ENCODE peak calls at places on chromosome 20, in nine cellular contexts. M is CD8-positive, alpha-beta T cell; X is heart right ventricle; K is astrocyte of the cerebellum; H is PC-3; R is fibroblast of the aortic adventitia; I is fibroblast of mammary gland; V is foreskin fibroblast; Q is retinal pigment epithelial cell. L is an unnamed sample.

GRCh38 chr20:4998160-4998651 is 3.1 kb downstream of the SLC23A2 start:
- DNase-seq in V (no peak), R (no peak), H (peak), K (no peak), M (no peak), X (no peak), I (no peak), Q (no peak), L (no peak)

GRCh38 chr20:17856024-17856564 is 112.5 kb downstream of the SNX5 start:
- DNase-seq in K (no peak), R (no peak), H (peak), M (no peak), I (no peak), V (no peak), Q (no peak), X (no peak), L (no peak)

GRCh38 chr20:57251949-57252348 is 14.5 kb downstream of the BMP7 start:
- DNase-seq in I (no peak), X (no peak), M (no peak), H (no peak), K (no peak), V (no peak), Q (no peak), R (no peak), L (no peak)

GRCh38 chr20:63908008-63908682 is 13.2 kb downstream of the DNAJC5 start:
- DNase-seq in X (no peak), I (no peak), M (no peak), Q (no peak), R (no peak), K (no peak), V (no peak), H (no peak), L (no peak)

GRCh38 chr20:4973330-4974097 is 27.8 kb downstream of the SLC23A2 start:
- DNase-seq in I (peak), V (peak), X (peak), M (peak), Q (no peak), H (no peak), R (peak), K (no peak), L (peak)

GRCh38 chr20:64205611-64206026 is 41.4 kb downstream of the MYT1 start:
- DNase-seq in M (no peak), H (no peak), I (no peak), X (no peak), Q (no peak), R (no peak), V (no peak), K (no peak), L (no peak)

GRCh38 chr20:49319204-49319809 is 41.5 kb upstream of the ZNFX1 start:
- DNase-seq in V (no peak), K (no peak), H (no peak), X (no peak), I (no peak), M (no peak), R (no peak), Q (no peak), L (no peak)

GRCh38 chr20:58992911-58993310 is 11.9 kb downstream of the NELFCD start:
- DNase-seq in H (no peak), V (no peak), M (no peak), R (no peak), X (no peak), K (no peak), I (no peak), Q (no peak), L (no peak)

GRCh38 chr20:41618807-41619294 is 674 bp upstream of the CHD6 start:
- DNase-seq in H (no peak), M (no peak), R (no peak), I (peak), K (no peak), Q (no peak), V (peak), X (no peak), L (no peak)

GRCh38 chr20:48932375-48932941 is 10.9 kb downstream of the ARFGEF2 start:
- DNase-seq in V (peak), M (no peak), R (no peak), I (no peak), Q (no peak), X (no peak), H (no peak), K (no peak), L (peak)

GRCh38 chr20:32596681-32597252 is 11.6 kb upstream of the NOL4L start:
- DNase-seq in Q (no peak), K (no peak), V (no peak), M (no peak), I (no peak), R (no peak), H (no peak), X (no peak), L (no peak)

GRCh38 chr20:63734946-63735858 is 1.3 kb upstream of the LIME1 start:
- DNase-seq in X (no peak), R (no peak), K (no peak), M (no peak), I (no peak), Q (no peak), V (no peak), H (no peak), L (no peak)

GRCh38 chr20:54103067-54103761 is 32.8 kb upstream of the BCAS1 start:
- DNase-seq in I (peak), V (peak), M (peak), R (peak), Q (no peak), X (peak), K (peak), H (peak), L (peak)

GRCh38 chr20:20215976-20216727 is 151.8 kb upstream of the INSM1 start:
- DNase-seq in R (no peak), V (no peak), Q (no peak), M (no peak), X (no peak), K (no peak), H (no peak), I (no peak), L (no peak)

GRCh38 chr20:32600681-32601237 is 15.6 kb upstream of the NOL4L start:
- DNase-seq in M (no peak), H (no peak), K (no peak), X (no peak), I (no peak), V (no peak), R (no peak), Q (no peak), L (peak)

GRCh38 chr20:39876974-39877615 is 811.9 kb downstream of the MAFB start:
- DNase-seq in X (no peak), M (no peak), V (no peak), K (no peak), H (no peak), R (no peak), Q (no peak), I (no peak), L (no peak)

GRCh38 chr20:62710886-62711702 is 2.5 kb downstream of the NTSR1 start:
- DNase-seq in R (no peak), H (peak), X (peak), K (no peak), V (peak), M (no peak), Q (no peak), I (no peak), L (no peak)

DNA sequence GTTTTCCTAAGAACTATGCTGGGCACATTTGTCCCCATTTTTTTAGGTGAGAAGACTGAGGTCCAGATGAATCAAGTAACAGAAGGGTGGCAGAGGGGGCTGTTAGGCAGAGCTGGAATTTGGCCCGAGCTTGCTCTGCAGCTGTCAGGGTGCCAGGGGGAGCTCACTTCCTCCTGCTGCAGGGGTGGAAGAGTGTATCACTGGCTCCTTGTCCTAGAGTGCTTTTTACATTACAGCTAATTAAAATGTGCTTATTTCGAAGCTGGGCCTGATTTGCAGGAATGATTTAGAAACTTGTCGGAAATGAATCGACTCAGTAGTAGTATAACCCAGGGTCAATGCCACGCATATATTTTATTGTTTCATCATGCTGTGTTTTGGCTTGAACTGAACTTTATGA is 11.1 kb downstream of the TOX2 start:
- DNase-seq in X (peak), V (peak), Q (no peak), I (peak), R (peak), K (no peak), H (peak), M (peak), L (peak)
- TF ChIP-seq CTCF in X (no peak), V (no peak), Q (no peak), I (no peak), R (no peak), K (no peak), H (peak), M (no peak), L (no peak)

GRCh38 chr20:22567944-22568871 is 16.2 kb downstream of the FOXA2 start:
- DNase-seq in X (no peak), I (no peak), Q (no peak), M (no peak), R (no peak), V (no peak), H (no peak), K (no peak), L (no peak)
- H3K4me3 ChIP-seq in X (no peak), I (no peak), Q (no peak), M (no peak), R (no peak), V (no peak), H (no peak), K (no peak), L (no peak)

DNA sequence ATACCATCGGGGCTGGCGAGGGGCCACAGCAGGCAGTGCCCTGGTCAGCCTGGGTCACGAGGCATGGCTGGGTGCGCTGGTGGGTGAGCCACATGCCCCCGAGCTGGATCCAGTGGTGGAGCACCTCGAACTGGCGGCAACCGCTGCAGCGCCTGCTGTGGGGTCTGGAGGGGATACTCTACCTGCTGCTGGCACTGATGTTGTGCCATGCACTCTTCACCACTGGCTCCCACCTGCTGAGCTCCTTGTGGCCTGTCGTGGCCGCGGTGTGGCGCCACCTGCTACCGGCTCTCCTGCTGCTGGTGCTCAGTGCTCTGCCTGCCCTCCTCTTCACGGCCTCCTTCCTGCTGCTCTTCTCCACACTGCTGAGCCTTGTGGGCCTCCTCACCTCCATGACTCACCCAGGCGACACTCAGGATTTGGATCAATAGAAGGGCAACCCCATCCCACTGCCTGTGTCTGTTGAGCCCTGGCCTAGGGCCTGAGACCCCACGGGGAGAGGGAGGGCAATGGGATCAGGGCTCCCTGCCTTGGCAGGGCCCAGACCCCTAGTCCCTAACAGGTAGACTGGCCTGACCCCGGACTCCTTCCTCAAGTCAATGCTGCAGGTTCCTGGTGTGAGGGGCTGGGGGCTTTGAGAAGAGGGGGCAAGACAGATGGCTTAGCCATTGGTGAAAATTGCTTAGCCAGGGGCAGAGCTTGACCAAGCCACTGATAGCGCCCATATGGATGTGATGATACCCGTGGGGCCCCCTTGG is 598 bp downstream of the TMEM239 start:
- DNase-seq in Q (no peak), H (no peak), R (no peak), I (no peak), V (no peak), K (no peak), M (peak), X (no peak), L (no peak)
- TF ChIP-seq CTCF in Q (peak), H (no peak), R (no peak), I (no peak), V (no peak), K (no peak), M (no peak), X (no peak), L (no peak)

DNA sequence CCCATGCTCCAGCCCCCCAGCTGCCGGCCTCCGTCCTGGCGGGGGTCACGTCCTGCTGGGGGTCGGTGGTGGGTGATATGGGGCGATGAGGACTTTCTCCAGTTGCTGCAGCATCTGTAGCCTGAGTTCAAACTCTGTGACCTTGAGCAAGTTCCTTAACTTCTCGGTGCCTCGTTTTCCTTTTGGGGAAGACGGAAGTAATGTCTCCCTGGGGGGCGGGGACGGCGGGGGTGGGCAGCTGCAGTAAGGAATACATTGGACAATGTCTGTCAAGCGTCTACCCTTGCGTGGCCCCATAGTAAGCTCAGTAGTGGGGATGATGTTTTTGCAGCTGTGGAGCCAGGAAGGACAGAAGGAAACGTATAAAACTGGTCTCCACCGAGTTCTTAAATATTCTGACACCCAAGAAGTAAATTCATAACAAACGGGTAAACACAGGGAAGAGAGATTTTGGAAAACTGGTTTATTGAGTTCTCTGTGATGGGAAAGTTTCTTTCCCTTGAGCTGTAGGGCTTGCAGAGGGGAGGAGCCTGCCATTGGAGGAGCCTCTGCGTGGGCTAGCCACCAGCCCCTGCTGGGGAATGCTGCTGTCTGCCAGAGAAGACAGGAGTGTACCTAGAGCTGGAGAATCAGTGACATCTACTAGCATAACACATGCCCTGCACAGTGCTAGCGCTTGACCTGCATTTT is 1.0 kb upstream of the ACSS1 start:
- DNase-seq in V (peak), K (no peak), H (peak), R (no peak), M (no peak), Q (no peak), I (no peak), X (no peak), L (no peak)
- H3K4me3 ChIP-seq in V (peak), K (peak), H (peak), R (peak), M (peak), Q (no peak), I (peak), X (peak), L (peak)

GRCh38 chr20:51525241-51526104 is 17.0 kb downstream of the NFATC2 start:
- DNase-seq in K (no peak), V (no peak), Q (no peak), M (peak), R (no peak), X (no peak), H (no peak), I (no peak), L (no peak)
- TF ChIP-seq CTCF in K (no peak), V (no peak), Q (no peak), M (no peak), R (no peak), X (no peak), H (no peak), I (no peak), L (no peak)

DNA sequence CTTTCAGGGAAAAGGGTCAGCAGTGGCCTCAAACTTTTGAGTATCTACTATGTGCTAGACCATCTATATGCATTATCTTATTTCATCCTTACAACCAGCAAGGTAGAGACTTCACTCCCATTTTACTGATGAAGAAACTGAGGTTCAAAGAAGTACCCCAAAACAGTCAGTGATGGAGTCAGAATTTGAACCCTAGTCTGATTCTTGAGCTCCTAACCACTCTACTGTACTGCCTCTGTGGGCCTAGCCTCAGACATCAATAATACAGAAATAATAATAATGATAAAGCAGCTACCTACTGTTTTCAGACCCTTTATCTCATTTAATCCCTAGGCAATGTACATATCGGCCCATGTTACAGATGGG is 8.4 kb downstream of the ADA start:
- DNase-seq in V (no peak), K (no peak), M (no peak), H (no peak), I (no peak), X (no peak), Q (no peak), R (no peak), L (no peak)
- H3K4me3 ChIP-seq in V (no peak), K (no peak), M (no peak), H (no peak), I (no peak), X (peak), Q (no peak), R (no peak), L (no peak)